ENCODE peak calls at places on chromosomes 3 and 15, in four cellular contexts. Q, M, O and I are unnamed samples.

GRCh38 chr3:71641669-71642068 is 58.1 kb upstream of the FOXP1 start:
- DNase-seq in M (no peak), O (no peak), Q (no peak), I (no peak)

GRCh38 chr3:101687142-101687931 is 819 bp upstream of the RPL24 start:
- DNase-seq in M (peak), Q (no peak), O (peak), I (peak)

GRCh38 chr3:192566706-192567290 is 160.5 kb downstream of the FGF12 start:
- DNase-seq in Q (peak), M (peak), O (peak), I (peak)

GRCh38 chr15:66720206-66721010 is 18.4 kb downstream of the SMAD6 start:
- DNase-seq in O (peak), M (peak), Q (peak), I (peak)

GRCh38 chr3:145557405-145557804 is 603.6 kb downstream of the PLOD2 start:
- DNase-seq in O (peak), M (peak), Q (peak), I (peak)

GRCh38 chr15:44720460-44721185 is 9.3 kb downstream of the B2M start:
- DNase-seq in Q (no peak), O (no peak), M (no peak), I (no peak)

GRCh38 chr3:32140943-32141342 is 34.5 kb downstream of the GPD1L start:
- DNase-seq in Q (no peak), O (no peak), M (no peak), I (no peak)

GRCh38 chr15:89376441-89376840 is 41.8 kb upstream of the POLG start:
- DNase-seq in M (no peak), O (no peak), Q (no peak), I (no peak)

GRCh38 chr15:29925227-29926082 is 103.2 kb upstream of the TJP1 start:
- DNase-seq in M (peak), Q (peak), O (peak), I (peak)

GRCh38 chr3:18135083-18135814 is 289.9 kb downstream of the SATB1 start:
- DNase-seq in Q (no peak), O (no peak), M (peak), I (peak)

GRCh38 chr3:73243740-73244139 is 182.3 kb downstream of the EBLN2 start:
- DNase-seq in O (no peak), Q (no peak), M (no peak), I (no peak)

GRCh38 chr3:15744176-15744575 is 53.6 kb downstream of the ANKRD28 start:
- DNase-seq in O (no peak), M (no peak), Q (no peak), I (no peak)

GRCh38 chr3:160449660-160450598 is at the start of gene TRIM59:
- DNase-seq in M (peak), Q (peak), O (peak), I (peak)

GRCh38 chr15:45183001-45183400 is 4.8 kb downstream of the SHF start:
- DNase-seq in Q (no peak), M (no peak), O (no peak), I (no peak)

GRCh38 chr3:194840661-194841514 is 155.2 kb downstream of the FAM43A start:
- DNase-seq in M (peak), Q (peak), O (peak), I (peak)

GRCh38 chr3:140753865-140754754 is 76.2 kb downstream of the TRIM42 start:
- DNase-seq in O (no peak), M (peak), Q (no peak), I (no peak)

GRCh38 chr15:38528279-38528678 is 36.3 kb downstream of the RASGRP1 start:
- DNase-seq in O (peak), Q (no peak), M (peak), I (no peak)

GRCh38 chr15:73946046-73946678 is 19.9 kb downstream of the LOXL1 start:
- DNase-seq in M (no peak), O (no peak), Q (no peak), I (no peak)

GRCh38 chr3:196207833-196208607 is 3.2 kb downstream of the ZDHHC19 start:
- DNase-seq in Q (peak), M (no peak), O (no peak), I (peak)

GRCh38 chr3:17759901-17760300 is 17.5 kb upstream of the TBC1D5 start:
- DNase-seq in Q (no peak), M (peak), O (peak), I (peak)

GRCh38 chr15:90141646-90142045 is 39.4 kb upstream of the IDH2 start:
- DNase-seq in Q (peak), O (peak), M (peak), I (peak)

GRCh38 chr15:78457101-78457500 is 19.1 kb downstream of the IREB2 start:
- DNase-seq in Q (peak), O (peak), M (peak), I (peak)

GRCh38 chr3:114861666-114862065 is 285.4 kb downstream of the ZBTB20 start:
- DNase-seq in Q (no peak), M (no peak), O (no peak), I (no peak)

GRCh38 chr3:117348881-117349280 is 639.3 kb downstream of the TUSC7 start:
- DNase-seq in Q (no peak), O (no peak), M (no peak), I (no peak)

GRCh38 chr3:43490640-43491185 is 131.1 kb downstream of the ANO10 start:
- DNase-seq in Q (no peak), M (no peak), O (no peak), I (no peak)

GRCh38 chr3:61991706-61992105 is 381.6 kb downstream of the FEZF2 start:
- DNase-seq in M (no peak), Q (no peak), O (no peak), I (no peak)

GRCh38 chr15:39685999-39686613 is 96.5 kb downstream of the FSIP1 start:
- DNase-seq in O (peak), Q (peak), M (peak), I (peak)

GRCh38 chr3:45194791-45195190 is 31.3 kb downstream of the TMEM158 start:
- DNase-seq in Q (no peak), M (no peak), O (no peak), I (no peak)

GRCh38 chr3:45198264-45199260 is 27.5 kb downstream of the TMEM158 start:
- DNase-seq in O (no peak), Q (peak), M (peak), I (peak)

GRCh38 chr3:45204136-45204535 is 22.0 kb downstream of the TMEM158 start:
- DNase-seq in O (peak), M (peak), Q (peak), I (peak)

GRCh38 chr3:45205126-45205525 is 21.0 kb downstream of the TMEM158 start:
- DNase-seq in Q (peak), O (no peak), M (no peak), I (peak)

DNA sequence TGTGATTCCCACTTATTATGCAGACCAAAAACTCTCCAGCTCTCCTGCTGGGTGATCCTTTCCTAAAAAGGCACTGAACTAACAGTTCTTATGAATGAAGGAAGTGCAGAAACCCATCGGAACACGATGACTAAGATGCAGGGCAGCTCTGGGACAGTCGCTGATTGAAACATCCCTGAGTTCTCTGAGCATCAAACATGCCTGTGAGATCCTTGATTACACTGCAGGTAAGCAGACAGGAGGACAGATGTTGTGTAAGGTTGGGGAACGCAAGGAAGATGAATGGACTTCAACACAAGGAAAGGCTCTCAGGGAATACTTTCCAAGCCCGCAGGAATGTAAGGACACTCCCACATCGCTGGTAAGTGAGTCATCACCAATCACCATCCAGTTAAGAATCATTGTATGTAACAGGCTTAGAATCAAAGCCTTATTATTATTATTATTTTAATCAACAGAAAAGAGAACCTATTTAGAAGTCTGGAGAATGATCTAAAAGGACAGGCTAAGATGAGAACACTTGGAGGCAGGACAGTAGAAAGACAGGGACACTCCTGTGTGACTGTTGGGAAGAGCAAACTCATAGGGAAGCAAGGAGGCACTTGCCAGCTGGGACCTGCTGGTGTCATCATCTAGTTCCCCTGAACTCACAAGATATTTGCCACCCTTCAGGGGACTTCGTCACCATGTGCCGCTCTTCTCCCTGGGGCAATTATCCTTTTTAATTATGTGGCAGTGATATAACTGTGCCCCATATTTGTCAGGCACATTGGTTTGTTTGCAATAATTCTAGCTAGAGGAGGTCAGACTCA is 26.0 kb downstream of the TMEM158 start:
- DNase-seq in O (peak), Q (peak), M (peak), I (peak)
- H3K9ac ChIP-seq in O (no peak), Q (peak), M (peak), I (no peak)

DNA sequence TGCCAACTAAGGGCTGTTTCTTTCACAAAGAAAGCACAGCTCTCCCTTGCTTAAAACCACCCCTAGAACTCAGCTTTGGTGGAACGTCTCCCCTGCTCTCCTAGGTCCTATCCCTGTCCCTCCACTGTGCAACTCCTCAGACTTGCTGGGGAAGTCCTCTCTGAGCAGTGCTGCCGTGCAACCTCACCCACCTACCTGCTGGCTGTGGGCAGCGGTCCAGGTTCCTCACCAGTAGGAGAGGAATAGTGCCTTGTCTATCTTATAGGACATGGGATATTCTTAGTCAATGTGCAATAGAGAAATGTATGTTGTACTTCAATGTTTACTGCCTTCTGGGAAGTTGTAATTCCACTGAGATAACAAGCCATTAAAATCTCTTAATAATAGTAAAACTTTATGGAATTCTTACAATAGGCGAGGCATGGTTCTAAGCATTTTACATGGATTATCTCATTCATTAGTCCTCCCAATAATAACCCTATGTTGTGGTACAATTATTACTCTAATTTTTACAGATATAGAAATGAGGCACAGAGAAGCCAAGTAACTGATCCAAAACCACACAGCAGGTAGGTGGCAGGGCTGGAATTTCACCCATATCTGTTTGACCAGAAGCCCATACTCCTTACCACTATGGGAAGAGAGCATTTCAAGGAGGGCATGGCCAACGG is 51.6 kb downstream of the UMPS start:
- DNase-seq in O (no peak), M (no peak), Q (no peak), I (no peak)
- H3K9ac ChIP-seq in O (peak), M (peak), Q (peak), I (no peak)

DNA sequence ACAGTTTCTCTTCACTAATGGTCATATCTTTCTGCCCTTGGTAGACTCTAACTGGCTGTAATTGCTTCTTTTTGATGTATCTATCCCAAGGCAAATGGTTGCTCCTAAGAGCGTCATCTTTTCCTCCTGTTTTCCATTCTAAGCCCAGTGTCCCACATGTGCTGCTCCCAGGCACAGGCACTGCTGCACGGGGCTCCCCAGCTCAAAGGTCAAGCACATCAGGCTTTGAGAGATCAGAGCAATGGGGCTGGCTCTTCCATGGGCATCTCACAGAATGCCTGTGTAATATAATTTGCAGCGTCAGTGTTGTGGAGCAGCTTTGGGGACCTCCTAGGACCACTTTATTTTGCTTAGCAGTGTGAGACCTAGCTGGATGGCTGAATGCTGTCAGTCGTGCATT is 277.4 kb upstream of the TBL1XR1 start:
- DNase-seq in M (no peak), O (no peak), Q (no peak), I (no peak)
- H3K9ac ChIP-seq in M (no peak), O (no peak), Q (no peak), I (no peak)

DNA sequence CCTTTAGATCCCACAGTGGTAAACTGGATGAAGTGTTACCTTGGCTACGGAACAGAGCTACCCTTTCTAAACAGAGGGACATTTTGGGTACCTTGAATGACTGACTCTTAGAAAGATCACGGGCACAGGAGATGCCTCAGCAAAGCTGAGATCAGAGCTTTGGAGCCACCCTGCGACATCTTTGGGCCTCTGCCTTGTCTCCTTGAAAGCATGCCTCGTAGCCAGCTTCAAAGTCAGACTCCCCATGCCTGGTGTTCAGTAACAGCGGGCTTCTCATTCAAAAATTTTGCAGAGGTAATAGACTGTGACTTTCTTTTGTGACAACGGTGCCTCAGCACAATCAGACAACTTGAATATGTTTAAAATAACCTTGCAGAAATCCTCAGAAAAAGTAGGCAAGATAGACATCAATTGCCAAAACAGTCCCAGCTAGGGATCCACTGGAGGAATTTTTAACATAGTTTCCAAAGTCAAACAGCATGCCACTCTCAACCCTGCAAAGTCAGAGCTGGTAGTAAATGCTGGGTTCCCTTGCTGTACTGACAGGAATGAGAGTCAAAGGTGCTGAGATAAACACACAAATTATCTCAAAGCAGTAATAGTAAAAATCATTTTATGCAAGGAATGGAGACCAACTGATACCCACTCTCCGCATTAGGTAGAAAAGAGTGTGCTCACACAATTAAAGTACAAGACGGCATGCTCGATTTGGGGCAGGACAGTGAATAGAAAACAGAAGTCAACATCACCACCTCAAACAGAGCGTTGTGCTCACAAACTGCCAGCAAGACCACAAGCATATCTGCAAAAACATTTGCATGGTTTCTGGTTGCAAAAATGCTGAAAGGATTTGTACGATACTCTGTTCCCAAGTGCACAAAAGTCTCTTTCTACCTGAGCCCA is 82.1 kb downstream of the MYO1E start:
- DNase-seq in M (no peak), O (no peak), Q (no peak), I (no peak)
- H3K9ac ChIP-seq in M (no peak), O (no peak), Q (no peak), I (no peak)

GRCh38 chr3:53109822-53110771 is 20.1 kb downstream of the RFT1 start:
- DNase-seq in O (peak), Q (peak), M (no peak), I (no peak)
- H3K9ac ChIP-seq in O (peak), Q (peak), M (no peak), I (no peak)